ENCODE peak calls at places on chromosomes 5 and 9, in four cellular contexts. J is GM12878, N is SK-N-SH, O is K562. F is an unnamed sample.

GRCh38 chr5:73826761-73827450 is 200.9 kb downstream of the ARHGEF28 start:
- DNase-seq in N (no peak), O (no peak), J (no peak), F (no peak)

GRCh38 chr5:72015103-72015548 is 92.1 kb upstream of the MAP1B start:
- DNase-seq in J (no peak), N (peak; percentile 33), O (peak; percentile 29), F (no peak)

GRCh38 chr5:67425514-67425913 is 228.9 kb upstream of the CD180 start:
- DNase-seq in N (no peak), O (no peak), J (no peak), F (no peak)

GRCh38 chr5:96463106-96463505 is 30.1 kb upstream of the PCSK1 start:
- DNase-seq in J (no peak), N (no peak), O (no peak), F (no peak)

GRCh38 chr5:132498686-132499271 is 8.2 kb upstream of the IRF1 start:
- DNase-seq in N (no peak), O (no peak), J (no peak), F (no peak)

GRCh38 chr9:655875-656274 is 185.6 kb upstream of the DMRT1 start:
- DNase-seq in J (no peak), O (no peak), N (no peak), F (no peak)

GRCh38 chr9:127505396-127506116 is 54.2 kb downstream of the LRSAM1 start:
- DNase-seq in J (no peak), O (peak; percentile 53), N (peak; percentile 83), F (peak; percentile 72)

GRCh38 chr9:76585487-76586459 is 126.8 kb downstream of the GCNT1 start:
- DNase-seq in J (no peak), O (no peak), N (no peak), F (no peak)

GRCh38 chr9:78121488-78121887 is 89.9 kb upstream of the GNAQ start:
- DNase-seq in N (peak; percentile 39), O (peak; percentile 32), J (no peak), F (peak; percentile 80)

GRCh38 chr5:149048806-149049205 is 14.1 kb downstream of the SH3TC2 start:
- DNase-seq in J (no peak), N (no peak), O (no peak), F (no peak)

GRCh38 chr9:74729129-74729710 is 158.5 kb downstream of the TRPM6 start:
- DNase-seq in O (no peak), N (no peak), J (no peak), F (no peak)

GRCh38 chr5:120808135-120808534 is 344.0 kb downstream of the PRR16 start:
- DNase-seq in N (no peak), O (no peak), J (no peak), F (no peak)

GRCh38 chr5:93460286-93460685 is 120.7 kb downstream of the NR2F1-AS1 start:
- DNase-seq in N (no peak), J (no peak), O (no peak), F (no peak)

GRCh38 chr9:84493284-84493947 is 152.9 kb upstream of the SLC28A3 start:
- DNase-seq in J (no peak), O (no peak), N (no peak), F (peak; percentile 25)

GRCh38 chr9:81737871-81738507 is 48.6 kb upstream of the TLE1 start:
- DNase-seq in N (no peak), J (no peak), O (no peak), F (no peak)

GRCh38 chr5:78659714-78660113 is 11.1 kb upstream of the LHFPL2 start:
- DNase-seq in O (no peak), J (no peak), N (no peak), F (no peak)

GRCh38 chr5:167816354-167816753 is 475.1 kb upstream of the WWC1 start:
- DNase-seq in J (no peak), O (no peak), N (no peak), F (no peak)

GRCh38 chr5:54115768-54116403 is 194.5 kb downstream of the ARL15 start:
- DNase-seq in J (no peak), N (peak; percentile 9), O (no peak), F (no peak)

GRCh38 chr5:171661146-171661545 is 124.5 kb upstream of the SMIM23 start:
- DNase-seq in J (no peak), O (no peak), N (no peak), F (no peak)

GRCh38 chr5:172886974-172887491 is 53.0 kb downstream of the ERGIC1 start:
- DNase-seq in N (no peak), O (no peak), J (no peak), F (no peak)

GRCh38 chr9:130934246-130934645 is 4.8 kb downstream of the FIBCD1 start:
- DNase-seq in O (no peak), J (no peak), N (no peak), F (no peak)

GRCh38 chr5:78675956-78676727 is 27.6 kb upstream of the LHFPL2 start:
- DNase-seq in J (no peak), N (no peak), O (no peak), F (no peak)

GRCh38 chr9:87742813-87743428 is 17.0 kb downstream of the CTSL start:
- DNase-seq in O (peak; percentile 60), J (no peak), N (no peak), F (no peak)

GRCh38 chr5:69360442-69360841 is 8.9 kb downstream of the AK6 start:
- DNase-seq in N (no peak), J (no peak), O (no peak), F (no peak)

GRCh38 chr9:134315716-134316443 is 10.4 kb upstream of the RXRA start:
- DNase-seq in N (no peak), J (no peak), O (no peak), F (no peak)
- TF ChIP-seq USF1 in N (no peak), J (no peak), O (no peak), F (no peak)

DNA sequence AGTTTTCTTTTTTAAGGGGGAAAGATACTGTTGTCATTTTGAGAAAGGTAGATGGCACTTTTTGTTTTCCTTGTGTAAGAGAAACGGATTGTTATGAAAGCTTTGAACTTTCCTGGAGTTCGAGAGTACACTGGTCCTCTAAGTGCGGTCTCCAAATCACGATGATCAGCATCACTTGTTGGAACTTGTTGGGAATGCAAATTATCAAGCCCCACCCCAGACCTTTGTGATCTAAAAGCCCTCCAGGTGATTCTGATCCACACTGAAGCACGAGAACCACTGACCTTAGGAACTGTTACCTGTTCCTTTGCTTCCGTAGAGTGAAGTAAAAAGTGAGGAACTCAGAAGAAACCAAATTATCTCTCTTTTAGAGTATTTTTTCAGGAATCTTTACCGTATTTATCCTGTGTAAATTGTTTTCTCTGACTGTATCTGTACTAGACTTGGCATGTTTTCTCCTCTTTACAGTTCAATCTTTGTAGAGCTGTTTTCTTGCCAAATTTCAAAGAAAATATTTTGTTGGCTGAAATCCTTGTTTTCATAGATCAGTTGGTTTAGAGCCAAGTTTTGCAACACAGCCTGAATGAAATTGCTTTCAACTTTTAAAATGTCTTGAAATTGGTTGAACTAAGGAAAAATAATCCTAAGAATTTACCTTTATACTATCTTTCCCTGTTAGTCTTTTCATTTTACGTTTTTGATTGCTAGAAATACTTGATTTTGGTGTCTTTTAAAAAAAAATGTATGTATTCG is 4.0 kb downstream of the MAT2B start:
- DNase-seq in J (no peak), N (no peak), O (no peak), F (no peak)
- TF ChIP-seq USF1 in J (no peak), N (no peak), O (no peak), F (no peak)

DNA sequence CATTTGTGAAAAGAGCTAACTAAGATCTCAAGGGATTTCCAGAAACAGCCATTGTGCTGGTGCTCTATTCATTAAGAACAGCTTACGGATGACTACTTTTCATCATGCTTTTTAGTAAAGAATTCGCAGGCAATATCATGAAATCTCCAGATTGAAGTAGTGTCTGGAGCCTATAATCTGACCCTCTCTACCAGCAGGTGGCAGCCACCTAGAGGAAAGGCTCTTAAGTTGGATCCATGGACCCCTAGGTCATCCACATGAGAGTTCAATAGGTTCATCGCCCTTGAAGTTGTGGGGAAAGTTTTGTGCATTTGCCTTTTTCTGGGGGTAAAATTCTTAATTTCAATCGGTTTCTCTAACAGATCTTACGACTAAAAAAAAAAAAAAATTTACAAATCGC is 82.3 kb downstream of the SLC1A3 start:
- DNase-seq in N (no peak), J (no peak), O (peak; percentile 34), F (peak; percentile 34)
- TF ChIP-seq USF1 in N (no peak), J (no peak), O (no peak), F (no peak)

GRCh38 chr5:14581333-14581890 is at the start of gene OTULINL:
- DNase-seq in N (peak; percentile 100), O (peak; percentile 99), J (no peak), F (peak; percentile 92)

GRCh38 chr5:14584848-14585247 is 3.3 kb downstream of the OTULINL start:
- DNase-seq in J (no peak), O (no peak), N (no peak), F (no peak)

GRCh38 chr5:14582797-14583137 is 1.2 kb downstream of the OTULINL start:
- DNase-seq in J (no peak), N (peak; percentile 25), O (no peak), F (no peak)

GRCh38 chr5:14580037-14581034 is 1.3 kb upstream of the OTULINL start:
- DNase-seq in J (no peak), O (no peak), N (no peak), F (no peak)

DNA sequence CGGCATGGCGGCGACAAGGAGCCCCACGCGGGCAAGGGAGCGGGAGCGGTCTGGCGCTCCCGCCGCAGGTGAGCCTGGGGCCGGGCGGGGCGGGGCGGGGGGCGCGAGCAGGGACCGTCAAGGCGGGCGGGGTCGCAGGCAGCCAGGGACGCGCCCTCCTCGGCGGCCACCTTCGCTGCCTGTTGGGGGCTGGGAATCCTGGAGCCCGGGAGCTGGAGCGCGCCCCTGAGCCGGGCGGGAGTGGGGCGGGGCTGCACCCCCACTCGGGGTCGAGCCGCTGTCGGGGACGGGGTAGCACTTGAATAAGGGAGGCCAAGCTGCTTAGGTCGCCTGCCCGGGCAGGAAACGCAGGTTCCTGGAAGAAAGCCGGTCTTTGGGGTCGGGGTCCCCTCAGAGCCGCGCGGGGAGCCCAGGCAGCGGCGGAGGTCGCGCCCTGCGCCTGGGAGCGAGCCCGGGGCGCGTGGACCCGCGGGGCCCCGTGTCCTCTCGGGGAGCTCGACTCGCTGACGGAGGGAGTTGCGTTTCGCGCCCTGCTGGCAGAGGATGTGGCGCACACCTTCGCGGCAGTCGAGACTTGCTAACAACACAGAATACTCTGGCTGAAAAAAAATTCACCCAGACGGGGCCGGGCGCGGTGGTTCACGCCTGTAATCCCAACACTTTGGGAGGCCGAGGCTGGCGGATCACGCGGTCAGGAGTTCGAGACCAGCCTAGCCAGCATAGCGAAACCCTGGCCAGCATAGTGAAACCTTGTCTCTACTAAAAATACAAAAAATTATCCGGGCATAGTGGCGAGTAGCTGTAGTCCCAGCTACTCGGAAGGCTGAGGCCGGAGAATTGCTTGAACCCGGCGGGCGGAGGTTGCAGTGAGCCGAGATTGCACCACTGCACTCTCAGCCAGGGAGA is 552 bp downstream of the OTULINL start:
- DNase-seq in N (peak; percentile 85), O (no peak), J (no peak), F (peak; percentile 67)
- TF ChIP-seq USF1 in N (no peak), O (no peak), J (no peak), F (no peak)

GRCh38 chr9:95129651-95130291 is 187.7 kb downstream of the FANCC start:
- DNase-seq in J (no peak), N (no peak), O (no peak), F (no peak)

GRCh38 chr9:95130484-95130883 is 187.0 kb downstream of the FANCC start:
- DNase-seq in N (no peak), J (no peak), O (no peak), F (peak; percentile 36)

GRCh38 chr9:95133351-95133724 is 184.2 kb downstream of the FANCC start:
- DNase-seq in N (no peak), J (no peak), O (no peak), F (no peak)

GRCh38 chr9:95132406-95133350 is 184.8 kb downstream of the FANCC start:
- DNase-seq in O (no peak), J (no peak), N (peak; percentile 90), F (no peak)

GRCh38 chr9:95131023-95131943 is 186.2 kb downstream of the FANCC start:
- DNase-seq in N (peak; percentile 70), O (peak; percentile 69), J (no peak), F (peak; percentile 75)
- TF ChIP-seq USF1 in N (no peak), O (no peak), J (no peak), F (no peak)

GRCh38 chr9:101508203-101508602 is 25.4 kb upstream of the RNF20 start:
- DNase-seq in N (no peak), J (no peak), O (no peak), F (no peak)
- TF ChIP-seq USF1 in N (peak; percentile 24), J (no peak), O (no peak), F (no peak)